ENCODE peak calls at places on chromosomes 1 and 21, in seven cellular contexts. C is psoas muscle; R is NCI-H1105; Q is astrocyte of the spinal cord; G is CD8-positive, alpha-beta memory T cell; N is activated CD4-positive, CD25-positive, alpha-beta regulatory T cell; K is stimulated activated CD4-positive, alpha-beta T cell treated with anti-CD3 and anti-CD28 coated beads, Interleukin-12 subunit alpha, Interleukin-12 subunit beta, amount 100 ng/mL, for 48 hours. W is an unnamed sample.
A peak's percentile ranks its signal among the peaks of the same experiment; 100 is the strongest.

GRCh38 chr1:199909137-199909536 is 118.4 kb upstream of the NR5A2 start:
- DNase-seq in R (peak; percentile 72), N (no peak), C (no peak), G (no peak), K (no peak), Q (no peak), W (no peak)

GRCh38 chr1:179303173-179303572 is 9.6 kb downstream of the SOAT1 start:
- DNase-seq in R (peak; percentile 42), K (no peak), G (no peak), C (no peak), Q (no peak), N (no peak), W (no peak)

GRCh38 chr1:155499953-155500621 is 62.5 kb downstream of the ASH1L start:
- DNase-seq in K (no peak), Q (peak; percentile 36), N (no peak), C (no peak), G (no peak), R (peak; percentile 86), W (no peak)

GRCh38 chr21:38350681-38351080 is 93.9 kb downstream of the KCNJ15 start:
- DNase-seq in G (no peak), R (no peak), N (no peak), Q (no peak), C (no peak), K (no peak), W (no peak)

GRCh38 chr1:154460695-154461249 is 41.2 kb upstream of the TDRD10 start:
- DNase-seq in C (no peak), N (no peak), R (no peak), K (no peak), G (no peak), Q (no peak), W (no peak)

GRCh38 chr1:21497466-21498061 is 11.7 kb upstream of the ALPL start:
- DNase-seq in N (no peak), Q (no peak), C (no peak), G (no peak), K (no peak), R (no peak), W (no peak)

GRCh38 chr1:219086956-219087469 is 86.7 kb upstream of the LYPLAL1 start:
- DNase-seq in G (no peak), C (no peak), N (no peak), R (no peak), K (no peak), Q (no peak), W (no peak)

GRCh38 chr1:205766038-205766437 is 9.2 kb downstream of the RAB29 start:
- DNase-seq in N (no peak), Q (peak; percentile 18), C (no peak), R (no peak), G (no peak), K (no peak), W (peak; percentile 14)

GRCh38 chr1:4351453-4351852 is 303.0 kb upstream of the AJAP1 start:
- DNase-seq in N (no peak), G (no peak), C (no peak), R (no peak), K (no peak), Q (no peak), W (no peak)

GRCh38 chr21:37762606-37763005 is 153.7 kb downstream of the KCNJ6 start:
- DNase-seq in Q (no peak), G (no peak), K (no peak), C (no peak), R (no peak), N (no peak), W (no peak)

GRCh38 chr1:111801071-111801850 is 45.6 kb downstream of the DDX20 start:
- DNase-seq in R (no peak), G (no peak), Q (no peak), C (no peak), N (no peak), K (no peak), W (no peak)

GRCh38 chr1:41388517-41388916 is 27.3 kb downstream of the FOXO6 start:
- DNase-seq in R (no peak), Q (no peak), G (no peak), C (no peak), N (no peak), K (no peak), W (no peak)

GRCh38 chr1:197393105-197393504 is 125.1 kb downstream of the CRB1 start:
- DNase-seq in R (no peak), K (no peak), G (peak; percentile 18), C (no peak), Q (no peak), N (no peak), W (peak; percentile 9)

GRCh38 chr1:240766831-240767230 is 154.9 kb upstream of the GREM2 start:
- DNase-seq in Q (peak; percentile 9), R (no peak), G (no peak), C (no peak), N (no peak), K (no peak), W (no peak)

GRCh38 chr1:1345384-1345783 is 3.8 kb downstream of the DVL1 start:
- DNase-seq in Q (no peak), K (no peak), N (no peak), G (no peak), C (no peak), R (no peak), W (no peak)

GRCh38 chr1:218390625-218391024 is 45.5 kb downstream of the TGFB2 start:
- DNase-seq in Q (peak; percentile 63), C (no peak), N (no peak), G (no peak), K (no peak), R (no peak), W (no peak)

GRCh38 chr1:225824522-225824921 is 14.6 kb downstream of the EPHX1 start:
- DNase-seq in Q (no peak), K (no peak), G (no peak), N (no peak), R (peak; percentile 76), C (peak; percentile 20), W (no peak)

GRCh38 chr1:151898519-151898991 is 10.8 kb downstream of the THEM4 start:
- DNase-seq in Q (no peak), G (peak; percentile 81), N (peak; percentile 17), K (no peak), R (no peak), C (no peak), W (no peak)

GRCh38 chr1:40384413-40384762 is 10.9 kb downstream of the SMAP2 start:
- DNase-seq in N (no peak), R (peak; percentile 20), K (no peak), Q (no peak), C (no peak), G (no peak), W (no peak)

GRCh38 chr1:113191579-113192076 is 118.6 kb downstream of the LRIG2 start:
- DNase-seq in R (no peak), C (no peak), Q (no peak), K (no peak), N (no peak), G (no peak), W (peak; percentile 14)

GRCh38 chr1:230110971-230111370 is 43.9 kb downstream of the GALNT2 start:
- DNase-seq in G (no peak), Q (no peak), R (no peak), C (no peak), K (no peak), N (no peak), W (no peak)

GRCh38 chr1:55505326-55505725 is 290.2 kb upstream of the USP24 start:
- DNase-seq in Q (no peak), N (no peak), G (no peak), K (no peak), C (no peak), R (no peak), W (no peak)

GRCh38 chr1:9375912-9376311 is 83.2 kb downstream of the SPSB1 start:
- DNase-seq in C (peak; percentile 85), K (no peak), R (no peak), G (no peak), N (no peak), Q (peak; percentile 57), W (no peak)

GRCh38 chr1:7579831-7580804 is 191.0 kb upstream of the VAMP3 start:
- DNase-seq in G (no peak), N (no peak), R (no peak), C (peak; percentile 38), Q (no peak), K (no peak), W (no peak)

W was measured in H4.